ENCODE peak calls at places on chromosomes 4 and X, in seven cellular contexts. I is anterior cingulate cortex, D is iPS-NIHi11, C is B cell, Z is HT1080, H is osteoblast, M is HFF-Myc. F is an unnamed sample.

GRCh38 chrX:40931921-40932320 is 153.3 kb upstream of the USP9X start:
- DNase-seq in I (no peak), D (no peak), C (no peak), Z (no peak), H (no peak), M (no peak), F (no peak)

GRCh38 chrX:74535633-74536141 is 78.7 kb downstream of the RLIM start:
- DNase-seq in I (peak), D (peak), C (peak), Z (peak), H (peak), M (no peak), F (peak)

GRCh38 chrX:21811832-21812231 is 27.6 kb upstream of the MBTPS2 start:
- DNase-seq in I (no peak), D (no peak), C (no peak), Z (no peak), H (no peak), M (no peak), F (no peak)

GRCh38 chrX:151397741-151398070 is 700 bp downstream of the VMA21 start:
- DNase-seq in I (no peak), D (no peak), C (peak), Z (peak), H (no peak), M (no peak), F (no peak)

GRCh38 chr4:152968806-152969394 is 32.8 kb downstream of the FHDC1 start:
- DNase-seq in I (no peak), D (no peak), C (no peak), Z (peak), H (no peak), M (no peak), F (no peak)

GRCh38 chrX:115583730-115584004 is 22.7 kb downstream of the PLS3 start:
- DNase-seq in I (no peak), D (no peak), C (no peak), Z (no peak), H (no peak), M (no peak), F (no peak)

GRCh38 chrX:31355206-31355955 is 283.5 kb upstream of the FTHL17 start:
- DNase-seq in I (no peak), D (no peak), C (no peak), Z (no peak), H (no peak), M (no peak), F (no peak)

GRCh38 chr4:174521800-174522182 is 497 bp downstream of the HPGD start:
- DNase-seq in I (no peak), D (no peak), C (no peak), Z (peak), H (peak), M (no peak), F (no peak)

GRCh38 chrX:50327235-50327634 is 122.7 kb downstream of the CCNB3 start:
- DNase-seq in I (no peak), D (no peak), C (no peak), Z (no peak), H (no peak), M (no peak), F (no peak)

GRCh38 chr4:5883916-5884315 is 9.0 kb downstream of the CRMP1 start:
- DNase-seq in I (no peak), D (no peak), C (no peak), Z (no peak), H (no peak), M (no peak), F (no peak)

F was measured in NCI-H1436.